ENCODE peak calls at places on chromosomes 5 and 9, in six cellular contexts. One of them, this sample, is unnamed.

GRCh38 chr5:44619875-44620610 is 188.7 kb upstream of the MRPS30 start:
- DNase-seq in brain microvascular endothelial cell: no peak
- DNase-seq in lower lobe of right lung: no peak
- DNase-seq in GM23248: peak
- DNase-seq in heart right ventricle: no peak
- DNase-seq in choroid plexus epithelial cell: no peak
- DNase-seq in this sample: no peak

GRCh38 chr9:96596601-96597111 is 23.0 kb downstream of the CDC14B start:
- DNase-seq in lower lobe of right lung: no peak
- DNase-seq in brain microvascular endothelial cell: no peak
- DNase-seq in GM23248: no peak
- DNase-seq in heart right ventricle: no peak
- DNase-seq in choroid plexus epithelial cell: no peak
- DNase-seq in this sample: no peak

GRCh38 chr5:151162794-151163193 is 5.2 kb upstream of the ANXA6 start:
- DNase-seq in brain microvascular endothelial cell: no peak
- DNase-seq in choroid plexus epithelial cell: no peak
- DNase-seq in heart right ventricle: no peak
- DNase-seq in GM23248: no peak
- DNase-seq in lower lobe of right lung: no peak
- DNase-seq in this sample: no peak

GRCh38 chr5:150116667-150117395 is 30.5 kb upstream of the CSF1R start:
- DNase-seq in choroid plexus epithelial cell: no peak
- DNase-seq in GM23248: peak
- DNase-seq in lower lobe of right lung: no peak
- DNase-seq in brain microvascular endothelial cell: no peak
- DNase-seq in heart right ventricle: no peak
- DNase-seq in this sample: no peak

GRCh38 chr5:156640751-156641241 is 209.3 kb upstream of the PPP1R2B start:
- DNase-seq in brain microvascular endothelial cell: no peak
- DNase-seq in lower lobe of right lung: no peak
- DNase-seq in heart right ventricle: no peak
- DNase-seq in choroid plexus epithelial cell: no peak
- DNase-seq in GM23248: peak
- DNase-seq in this sample: no peak

GRCh38 chr9:35350212-35350611 is 139.7 kb upstream of the RUSC2 start:
- DNase-seq in choroid plexus epithelial cell: no peak
- DNase-seq in brain microvascular endothelial cell: no peak
- DNase-seq in lower lobe of right lung: no peak
- DNase-seq in GM23248: peak
- DNase-seq in heart right ventricle: no peak
- DNase-seq in this sample: no peak

GRCh38 chr5:43973318-43973717 is 370.3 kb downstream of the NNT start:
- DNase-seq in choroid plexus epithelial cell: no peak
- DNase-seq in heart right ventricle: no peak
- DNase-seq in brain microvascular endothelial cell: no peak
- DNase-seq in lower lobe of right lung: no peak
- DNase-seq in GM23248: peak
- DNase-seq in this sample: peak

GRCh38 chr9:122498883-122499288 is 11.7 kb upstream of the OR1J2 start:
- DNase-seq in heart right ventricle: no peak
- DNase-seq in GM23248: peak
- DNase-seq in choroid plexus epithelial cell: peak
- DNase-seq in lower lobe of right lung: no peak
- DNase-seq in brain microvascular endothelial cell: peak
- DNase-seq in this sample: no peak

GRCh38 chr5:179149278-179149677 is 89.1 kb downstream of the ZNF354C start:
- DNase-seq in GM23248: no peak
- DNase-seq in lower lobe of right lung: peak
- DNase-seq in brain microvascular endothelial cell: no peak
- DNase-seq in heart right ventricle: no peak
- DNase-seq in choroid plexus epithelial cell: no peak
- DNase-seq in this sample: no peak

GRCh38 chr5:134281081-134281480 is 55.2 kb upstream of the PPP2CA start:
- DNase-seq in heart right ventricle: no peak
- DNase-seq in GM23248: no peak
- DNase-seq in lower lobe of right lung: no peak
- DNase-seq in choroid plexus epithelial cell: no peak
- DNase-seq in brain microvascular endothelial cell: no peak
- DNase-seq in this sample: no peak

GRCh38 chr5:139877129-139877597 is 81.6 kb downstream of the PSD2 start:
- DNase-seq in GM23248: no peak
- DNase-seq in choroid plexus epithelial cell: no peak
- DNase-seq in lower lobe of right lung: no peak
- DNase-seq in heart right ventricle: no peak
- DNase-seq in brain microvascular endothelial cell: no peak
- DNase-seq in this sample: no peak

GRCh38 chr9:72773570-72773969 is 179.3 kb downstream of the ALDH1A1 start:
- DNase-seq in lower lobe of right lung: no peak
- DNase-seq in heart right ventricle: no peak
- DNase-seq in choroid plexus epithelial cell: peak
- DNase-seq in brain microvascular endothelial cell: no peak
- DNase-seq in GM23248: no peak
- DNase-seq in this sample: no peak

GRCh38 chr5:136036991-136037705 is 8.4 kb downstream of the TGFBI start:
- DNase-seq in brain microvascular endothelial cell: no peak
- DNase-seq in heart right ventricle: no peak
- DNase-seq in lower lobe of right lung: no peak
- DNase-seq in choroid plexus epithelial cell: peak
- DNase-seq in GM23248: peak
- DNase-seq in this sample: no peak

GRCh38 chr9:113356686-113357292 is 7.4 kb downstream of the BSPRY start:
- DNase-seq in choroid plexus epithelial cell: no peak
- DNase-seq in GM23248: no peak
- DNase-seq in brain microvascular endothelial cell: no peak
- DNase-seq in heart right ventricle: no peak
- DNase-seq in lower lobe of right lung: no peak
- DNase-seq in this sample: no peak

GRCh38 chr5:68365894-68366293 is 150.3 kb downstream of the PIK3R1 start:
- DNase-seq in heart right ventricle: no peak
- DNase-seq in GM23248: no peak
- DNase-seq in brain microvascular endothelial cell: no peak
- DNase-seq in lower lobe of right lung: no peak
- DNase-seq in choroid plexus epithelial cell: no peak
- DNase-seq in this sample: no peak

GRCh38 chr5:89968870-89969472 is 440.6 kb downstream of the CETN3 start:
- DNase-seq in heart right ventricle: no peak
- DNase-seq in lower lobe of right lung: no peak
- DNase-seq in GM23248: peak
- DNase-seq in brain microvascular endothelial cell: peak
- DNase-seq in choroid plexus epithelial cell: peak
- DNase-seq in this sample: peak

GRCh38 chr5:178331491-178331981 is 98.9 kb upstream of the PHYKPL start:
- DNase-seq in brain microvascular endothelial cell: no peak
- DNase-seq in choroid plexus epithelial cell: no peak
- DNase-seq in lower lobe of right lung: peak
- DNase-seq in heart right ventricle: peak
- DNase-seq in GM23248: peak
- DNase-seq in this sample: no peak

GRCh38 chr9:135297716-135298075 is 181.9 kb upstream of the PPP1R26 start:
- DNase-seq in heart right ventricle: no peak
- DNase-seq in lower lobe of right lung: no peak
- DNase-seq in GM23248: no peak
- DNase-seq in choroid plexus epithelial cell: no peak
- DNase-seq in brain microvascular endothelial cell: no peak
- DNase-seq in this sample: no peak

GRCh38 chr9:135602789-135603481 is 36.4 kb downstream of the GLT6D1 start:
- DNase-seq in brain microvascular endothelial cell: peak
- DNase-seq in GM23248: peak
- DNase-seq in choroid plexus epithelial cell: peak
- DNase-seq in heart right ventricle: no peak
- DNase-seq in lower lobe of right lung: peak
- DNase-seq in this sample: no peak

GRCh38 chr5:127863610-127864395 is 160.6 kb downstream of the CCDC192 start:
- DNase-seq in choroid plexus epithelial cell: peak
- DNase-seq in brain microvascular endothelial cell: no peak
- DNase-seq in lower lobe of right lung: no peak
- DNase-seq in GM23248: no peak
- DNase-seq in heart right ventricle: no peak
- DNase-seq in this sample: no peak

GRCh38 chr9:131769361-131769760 is 29.5 kb upstream of the RAPGEF1 start:
- DNase-seq in GM23248: peak
- DNase-seq in brain microvascular endothelial cell: no peak
- DNase-seq in heart right ventricle: no peak
- DNase-seq in choroid plexus epithelial cell: no peak
- DNase-seq in lower lobe of right lung: no peak
- DNase-seq in this sample: no peak

GRCh38 chr9:99199938-99200539 is 21.7 kb downstream of the ALG2 start:
- DNase-seq in lower lobe of right lung: no peak
- DNase-seq in heart right ventricle: no peak
- DNase-seq in GM23248: no peak
- DNase-seq in brain microvascular endothelial cell: no peak
- DNase-seq in choroid plexus epithelial cell: no peak
- DNase-seq in this sample: no peak

GRCh38 chr5:91266184-91266705 is 116.9 kb downstream of the ARRDC3 start:
- DNase-seq in lower lobe of right lung: no peak
- DNase-seq in choroid plexus epithelial cell: peak
- DNase-seq in heart right ventricle: no peak
- DNase-seq in brain microvascular endothelial cell: peak
- DNase-seq in GM23248: peak
- DNase-seq in this sample: no peak

DNA sequence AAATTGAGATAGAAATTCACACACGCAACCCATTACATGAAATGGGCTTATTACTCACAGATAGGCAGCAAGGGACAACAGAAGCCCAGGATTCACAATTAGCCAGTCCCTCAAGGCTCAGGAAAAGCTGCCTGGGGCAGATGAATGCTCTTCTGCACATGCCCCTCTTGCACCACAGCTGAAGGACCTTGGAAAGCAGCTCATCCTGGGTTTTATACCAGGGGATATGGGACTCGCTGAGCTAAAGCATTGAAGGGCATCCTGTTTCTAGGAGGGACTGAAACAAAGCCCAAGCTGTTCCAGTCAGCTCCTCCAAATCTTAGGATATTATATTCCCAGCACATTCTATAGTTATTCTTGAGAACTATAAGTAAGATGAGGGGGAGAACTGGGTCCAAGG is 15.7 kb upstream of the TTC1 start:
- DNase-seq in heart right ventricle: no peak
- DNase-seq in brain microvascular endothelial cell: no peak
- DNase-seq in lower lobe of right lung: no peak
- DNase-seq in GM23248: no peak
- DNase-seq in choroid plexus epithelial cell: no peak
- DNase-seq in this sample: no peak
- H3K4me3 ChIP-seq in heart right ventricle: no peak
- H3K4me3 ChIP-seq in brain microvascular endothelial cell: no peak
- H3K4me3 ChIP-seq in lower lobe of right lung: no peak
- H3K4me3 ChIP-seq in GM23248: no peak
- H3K4me3 ChIP-seq in choroid plexus epithelial cell: no peak
- H3K4me3 ChIP-seq in this sample: no peak

GRCh38 chr9:83315649-83316048 is 222.6 kb downstream of the FRMD3 start:
- DNase-seq in brain microvascular endothelial cell: no peak
- DNase-seq in GM23248: no peak
- DNase-seq in lower lobe of right lung: no peak
- DNase-seq in choroid plexus epithelial cell: no peak
- DNase-seq in heart right ventricle: no peak
- DNase-seq in this sample: no peak
- H3K4me3 ChIP-seq in brain microvascular endothelial cell: no peak
- H3K4me3 ChIP-seq in GM23248: no peak
- H3K4me3 ChIP-seq in lower lobe of right lung: no peak
- H3K4me3 ChIP-seq in choroid plexus epithelial cell: no peak
- H3K4me3 ChIP-seq in heart right ventricle: no peak
- H3K4me3 ChIP-seq in this sample: no peak

GRCh38 chr5:36724429-36725332 is 118.3 kb downstream of the SLC1A3 start:
- DNase-seq in lower lobe of right lung: peak
- DNase-seq in brain microvascular endothelial cell: no peak
- DNase-seq in heart right ventricle: peak
- DNase-seq in choroid plexus epithelial cell: no peak
- DNase-seq in GM23248: no peak
- DNase-seq in this sample: no peak
- H3K4me3 ChIP-seq in lower lobe of right lung: peak
- H3K4me3 ChIP-seq in brain microvascular endothelial cell: no peak
- H3K4me3 ChIP-seq in heart right ventricle: no peak
- H3K4me3 ChIP-seq in choroid plexus epithelial cell: no peak
- H3K4me3 ChIP-seq in GM23248: no peak
- H3K4me3 ChIP-seq in this sample: no peak

GRCh38 chr9:70418822-70419545 is 4.5 kb upstream of the KLF9 start:
- DNase-seq in GM23248: peak
- DNase-seq in choroid plexus epithelial cell: peak
- DNase-seq in lower lobe of right lung: peak
- DNase-seq in brain microvascular endothelial cell: peak
- DNase-seq in heart right ventricle: peak
- DNase-seq in this sample: peak
- H3K4me3 ChIP-seq in GM23248: peak
- H3K4me3 ChIP-seq in choroid plexus epithelial cell: peak
- H3K4me3 ChIP-seq in lower lobe of right lung: peak
- H3K4me3 ChIP-seq in brain microvascular endothelial cell: peak
- H3K4me3 ChIP-seq in heart right ventricle: peak
- H3K4me3 ChIP-seq in this sample: peak

GRCh38 chr5:93573627-93573974 is 7.4 kb downstream of the NR2F1-AS1 start:
- DNase-seq in heart right ventricle: no peak
- DNase-seq in choroid plexus epithelial cell: peak
- DNase-seq in brain microvascular endothelial cell: no peak
- DNase-seq in GM23248: no peak
- DNase-seq in lower lobe of right lung: no peak
- DNase-seq in this sample: no peak

GRCh38 chr5:93572773-93573626 is 8.0 kb downstream of the NR2F1-AS1 start:
- DNase-seq in lower lobe of right lung: no peak
- DNase-seq in brain microvascular endothelial cell: no peak
- DNase-seq in GM23248: peak
- DNase-seq in choroid plexus epithelial cell: peak
- DNase-seq in heart right ventricle: no peak
- DNase-seq in this sample: no peak

GRCh38 chr5:93570294-93571110 is 10.5 kb downstream of the NR2F1-AS1 start:
- DNase-seq in heart right ventricle: peak
- DNase-seq in lower lobe of right lung: no peak
- DNase-seq in choroid plexus epithelial cell: peak
- DNase-seq in brain microvascular endothelial cell: no peak
- DNase-seq in GM23248: no peak
- DNase-seq in this sample: no peak

GRCh38 chr5:93571111-93571977 is 9.7 kb downstream of the NR2F1-AS1 start:
- DNase-seq in heart right ventricle: no peak
- DNase-seq in choroid plexus epithelial cell: peak
- DNase-seq in GM23248: no peak
- DNase-seq in lower lobe of right lung: no peak
- DNase-seq in brain microvascular endothelial cell: no peak
- DNase-seq in this sample: no peak

DNA sequence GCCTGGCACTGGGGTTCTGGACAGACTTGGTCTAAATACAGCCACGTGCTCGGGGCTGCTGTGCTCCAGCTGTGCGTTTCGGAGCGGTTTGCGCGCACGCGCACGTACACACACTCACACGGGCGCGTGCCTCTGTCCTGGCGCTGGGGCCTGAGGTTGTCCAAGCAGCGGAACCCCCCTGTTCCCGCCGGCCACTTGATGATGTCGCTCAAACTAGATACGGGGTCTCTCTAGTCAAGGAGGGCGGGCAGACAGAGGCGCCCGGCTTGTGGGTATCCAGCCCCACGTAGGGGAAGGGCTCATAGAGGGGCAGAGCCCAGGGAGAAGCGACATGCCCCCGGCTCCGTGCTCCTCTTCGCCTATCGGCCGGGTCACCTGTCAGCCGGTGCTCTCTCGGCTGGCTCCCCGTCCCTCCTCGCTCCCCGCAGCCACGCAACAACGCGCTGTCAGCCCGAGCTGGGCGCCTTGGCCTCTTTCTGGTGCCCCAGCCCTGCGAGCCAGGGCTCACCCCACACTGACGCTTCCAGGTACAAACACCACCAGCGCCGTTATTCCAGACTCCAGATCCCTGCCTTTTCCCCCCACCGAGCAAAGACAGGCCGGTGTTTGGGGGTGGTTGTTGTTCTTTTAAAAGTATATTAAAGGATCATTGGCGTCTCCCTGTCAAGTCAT is 8.8 kb downstream of the NR2F1-AS1 start:
- DNase-seq in lower lobe of right lung: no peak
- DNase-seq in choroid plexus epithelial cell: peak
- DNase-seq in GM23248: peak
- DNase-seq in heart right ventricle: no peak
- DNase-seq in brain microvascular endothelial cell: no peak
- DNase-seq in this sample: no peak
- H3K4me3 ChIP-seq in lower lobe of right lung: no peak
- H3K4me3 ChIP-seq in choroid plexus epithelial cell: peak
- H3K4me3 ChIP-seq in GM23248: peak
- H3K4me3 ChIP-seq in heart right ventricle: peak
- H3K4me3 ChIP-seq in brain microvascular endothelial cell: peak
- H3K4me3 ChIP-seq in this sample: peak